ENCODE peak calls at places on chromosomes 12 and 14, in ten cellular contexts. N is heart left ventricle, K is neural progenitor cell, I is uterus, F is GM23338, M is cardiac muscle cell, X is foreskin fibroblast, A is Caco-2, S is HFF-Myc, W is A549. P is an unnamed sample.

GRCh38 chr14:76719664-76720063 is 41.6 kb upstream of the VASH1 start:
- DNase-seq in N (no peak), K (no peak), I (no peak), F (no peak), M (no peak), X (no peak), A (no peak), S (no peak), W (no peak), P (no peak)

GRCh38 chr12:71627438-71628002 is 36.1 kb downstream of the ZFC3H1 start:
- DNase-seq in N (no peak), K (no peak), I (no peak), F (no peak), M (no peak), X (no peak), A (no peak), S (no peak), W (no peak), P (no peak)

GRCh38 chr12:27516625-27517024 is 7.4 kb upstream of the PPFIBP1 start:
- DNase-seq in N (no peak), K (no peak), I (no peak), F (no peak), M (no peak), X (no peak), A (no peak), S (no peak), W (no peak), P (no peak)

GRCh38 chr12:57223191-57224165 is 6.0 kb upstream of the SHMT2 start:
- DNase-seq in N (no peak), K (no peak), I (no peak), F (no peak), M (no peak), X (no peak), A (no peak), S (no peak), W (no peak), P (no peak)

GRCh38 chr12:11967356-11968040 is 103.2 kb upstream of the BCL2L14 start:
- DNase-seq in N (no peak), K (no peak), I (no peak), F (no peak), M (no peak), X (no peak), A (no peak), S (no peak), W (no peak), P (no peak)

GRCh38 chr14:91270619-91271018 is 26.1 kb upstream of the GPR68 start:
- DNase-seq in N (peak), K (no peak), I (no peak), F (no peak), M (no peak), X (no peak), A (no peak), S (no peak), W (no peak), P (no peak)

GRCh38 chr14:32331227-32331597 is 2.1 kb downstream of the AKAP6 start:
- DNase-seq in N (no peak), K (peak), I (no peak), F (no peak), M (no peak), X (no peak), A (no peak), S (no peak), W (no peak), P (no peak)

GRCh38 chr12:28328967-28329366 is 138.7 kb downstream of the CCDC91 start:
- DNase-seq in N (no peak), K (no peak), I (no peak), F (no peak), M (no peak), X (no peak), A (no peak), S (no peak), W (no peak), P (no peak)

GRCh38 chr14:104971447-104972240 is 6.5 kb downstream of the AHNAK2 start:
- DNase-seq in N (peak), K (no peak), I (peak), F (no peak), M (no peak), X (no peak), A (no peak), S (no peak), W (no peak), P (no peak)

GRCh38 chr14:73477618-73478266 is 13.0 kb upstream of the RIOX1 start:
- DNase-seq in N (no peak), K (no peak), I (no peak), F (no peak), M (no peak), X (no peak), A (no peak), S (no peak), W (no peak), P (peak)

GRCh38 chr14:104157303-104157928 is 19.0 kb downstream of the KIF26A start:
- DNase-seq in N (no peak), K (peak), I (no peak), F (no peak), M (no peak), X (no peak), A (no peak), S (no peak), W (no peak), P (no peak)

GRCh38 chr12:47272412-47273190 is 192.8 kb upstream of the AMIGO2 start:
- DNase-seq in N (no peak), K (no peak), I (no peak), F (no peak), M (no peak), X (peak), A (no peak), S (no peak), W (no peak), P (peak)

GRCh38 chr14:95496690-95497241 is 19.7 kb downstream of the SYNE3 start:
- DNase-seq in N (no peak), K (no peak), I (peak), F (no peak), M (no peak), X (peak), A (no peak), S (peak), W (no peak), P (peak)

GRCh38 chr14:102616318-102616717 is 23.9 kb downstream of the RCOR1 start:
- DNase-seq in N (no peak), K (no peak), I (no peak), F (no peak), M (no peak), X (no peak), A (no peak), S (no peak), W (no peak), P (no peak)

GRCh38 chr12:116933101-116933500 is 22.4 kb downstream of the FBXW8 start:
- DNase-seq in N (no peak), K (no peak), I (no peak), F (no peak), M (no peak), X (no peak), A (no peak), S (no peak), W (no peak), P (no peak)

GRCh38 chr14:20799955-20800544 is 2.6 kb downstream of the RNASE1 start:
- DNase-seq in N (peak), K (peak), I (peak), F (peak), M (peak), X (no peak), A (peak), S (no peak), W (no peak), P (no peak)

GRCh38 chr14:96162741-96163140 is 41.9 kb upstream of the BDKRB2 start:
- DNase-seq in N (no peak), K (no peak), I (no peak), F (no peak), M (no peak), X (no peak), A (no peak), S (no peak), W (no peak), P (peak)

GRCh38 chr14:63564318-63564717 is 21.1 kb upstream of the PPP2R5E start:
- DNase-seq in N (no peak), K (no peak), I (no peak), F (no peak), M (no peak), X (peak), A (peak), S (no peak), W (no peak), P (peak)

GRCh38 chr12:27682534-27682933 is 13.7 kb upstream of the REP15 start:
- DNase-seq in N (no peak), K (no peak), I (no peak), F (no peak), M (no peak), X (peak), A (no peak), S (no peak), W (no peak), P (peak)

GRCh38 chr12:112350593-112351592 is 31.3 kb downstream of the HECTD4 start:
- DNase-seq in N (no peak), K (no peak), I (no peak), F (no peak), M (no peak), X (peak), A (no peak), S (no peak), W (no peak), P (peak)

GRCh38 chr12:11729008-11729407 is 79.5 kb downstream of the ETV6 start:
- DNase-seq in N (no peak), K (no peak), I (no peak), F (no peak), M (no peak), X (no peak), A (no peak), S (no peak), W (no peak), P (no peak)

GRCh38 chr14:53152909-53153701 is at the start of gene DDHD1:
- DNase-seq in N (peak), K (peak), I (peak), F (peak), M (peak), X (peak), A (peak), S (no peak), W (peak), P (peak)

GRCh38 chr14:24079521-24080141 is 8.3 kb downstream of the CPNE6 start:
- DNase-seq in N (peak), K (peak), I (no peak), F (peak), M (no peak), X (no peak), A (no peak), S (no peak), W (no peak), P (no peak)

GRCh38 chr14:73661872-73662271 is 17.1 kb downstream of the DNAL1 start:
- DNase-seq in N (no peak), K (no peak), I (no peak), F (no peak), M (no peak), X (peak), A (no peak), S (no peak), W (no peak), P (peak)

GRCh38 chr12:79298511-79298910 is 392.3 kb downstream of the PAWR start:
- DNase-seq in N (no peak), K (no peak), I (no peak), F (no peak), M (no peak), X (peak), A (no peak), S (no peak), W (no peak), P (no peak)

GRCh38 chr14:55610717-55611370 is 30.8 kb downstream of the KTN1 start:
- DNase-seq in N (no peak), K (no peak), I (no peak), F (peak), M (no peak), X (no peak), A (no peak), S (no peak), W (no peak), P (no peak)

GRCh38 chr12:2358986-2359658 is 306.3 kb downstream of the CACNA1C start:
- DNase-seq in N (no peak), K (no peak), I (no peak), F (no peak), M (no peak), X (no peak), A (no peak), S (no peak), W (no peak), P (no peak)

GRCh38 chr12:53756300-53757094 is 4.7 kb upstream of the CISTR start:
- DNase-seq in N (no peak), K (peak), I (no peak), F (peak), M (no peak), X (no peak), A (no peak), S (no peak), W (no peak), P (no peak)
- H3K4me3 ChIP-seq in N (no peak), K (peak), I (no peak), F (peak), M (no peak), X (no peak), A (no peak), S (no peak), W (peak), P (peak)

DNA sequence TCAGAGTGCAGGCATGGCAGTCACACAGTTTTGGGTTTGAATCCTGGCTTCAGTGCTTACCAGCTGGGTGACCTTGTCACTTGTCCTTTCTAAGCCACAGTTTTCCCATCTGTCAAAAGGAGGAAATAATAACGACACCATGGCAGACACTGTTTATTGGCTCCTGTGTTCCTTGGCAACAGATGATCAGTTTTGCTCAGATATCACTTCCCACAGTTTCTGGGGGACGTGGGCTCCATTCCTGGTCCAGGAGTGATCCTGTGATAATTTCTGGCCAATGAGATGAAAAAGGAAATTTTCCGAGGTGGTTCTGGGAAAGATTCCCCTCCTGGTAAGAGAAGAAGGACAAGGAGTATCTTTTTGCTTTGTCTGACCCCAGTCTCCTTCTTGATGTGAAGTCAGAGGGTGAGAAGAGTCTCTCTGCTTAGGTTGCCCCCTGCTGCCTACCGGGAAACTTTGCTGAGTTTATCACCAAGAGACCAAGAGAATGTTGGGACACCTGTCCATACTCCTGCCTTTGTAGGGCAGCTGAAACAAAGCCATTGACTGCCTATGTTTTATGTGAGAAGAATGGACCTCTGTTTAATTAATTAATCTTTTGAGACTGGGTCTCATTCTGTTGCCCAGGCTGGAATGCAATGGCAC is 178.9 kb upstream of the NRXN3 start:
- DNase-seq in N (no peak), K (peak), I (no peak), F (peak), M (peak), X (no peak), A (peak), S (no peak), W (no peak), P (no peak)
- TF ChIP-seq CTCF in N (peak), K (peak), I (no peak), F (peak), M (peak), X (no peak), A (no peak), S (peak), W (no peak), P (no peak)

GRCh38 chr12:105141320-105141918 is 33.9 kb downstream of the WASHC4 start:
- DNase-seq in N (no peak), K (no peak), I (no peak), F (no peak), M (no peak), X (no peak), A (no peak), S (no peak), W (no peak), P (no peak)
- H3K4me3 ChIP-seq in N (no peak), K (no peak), I (no peak), F (no peak), M (no peak), X (no peak), A (no peak), S (no peak), W (no peak), P (no peak)

GRCh38 chr12:127893875-127894635 is 372.9 kb upstream of the TMEM132C start:
- DNase-seq in N (no peak), K (peak), I (no peak), F (peak), M (peak), X (no peak), A (no peak), S (no peak), W (no peak), P (no peak)
- TF ChIP-seq CTCF in N (peak), K (peak), I (no peak), F (peak), M (no peak), X (peak), A (peak), S (peak), W (no peak), P (peak)

GRCh38 chr14:66496188-66496807 is 10.1 kb downstream of the CCDC196 start:
- DNase-seq in N (no peak), K (no peak), I (no peak), F (no peak), M (no peak), X (no peak), A (no peak), S (no peak), W (no peak), P (no peak)
- H3K4me3 ChIP-seq in N (peak), K (no peak), I (no peak), F (no peak), M (no peak), X (no peak), A (no peak), S (no peak), W (no peak), P (no peak)

DNA sequence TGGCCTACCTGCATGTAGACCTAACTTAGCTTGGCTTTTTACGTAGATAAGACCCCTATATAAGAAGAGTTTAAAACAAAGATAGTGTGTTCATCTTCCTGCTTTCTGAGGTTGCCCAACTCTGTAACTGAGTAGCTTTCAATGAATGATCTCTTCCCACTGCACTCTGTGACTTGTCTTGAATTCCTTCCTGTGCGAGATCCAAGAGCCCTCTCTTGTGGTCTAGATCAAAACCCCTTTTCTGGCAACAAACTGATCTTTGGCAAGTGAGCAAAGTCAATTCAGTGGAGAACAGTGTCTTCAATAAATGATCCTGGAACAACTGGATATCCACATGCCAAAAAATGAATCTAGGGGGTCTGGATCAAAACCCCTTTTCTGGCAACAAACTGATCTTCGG is 8.4 kb downstream of the CFAP54 start:
- DNase-seq in N (no peak), K (no peak), I (no peak), F (no peak), M (no peak), X (no peak), A (no peak), S (no peak), W (no peak), P (peak)
- TF ChIP-seq CTCF in N (no peak), K (no peak), I (no peak), F (no peak), M (no peak), X (no peak), A (no peak), S (no peak), W (no peak), P (no peak)

DNA sequence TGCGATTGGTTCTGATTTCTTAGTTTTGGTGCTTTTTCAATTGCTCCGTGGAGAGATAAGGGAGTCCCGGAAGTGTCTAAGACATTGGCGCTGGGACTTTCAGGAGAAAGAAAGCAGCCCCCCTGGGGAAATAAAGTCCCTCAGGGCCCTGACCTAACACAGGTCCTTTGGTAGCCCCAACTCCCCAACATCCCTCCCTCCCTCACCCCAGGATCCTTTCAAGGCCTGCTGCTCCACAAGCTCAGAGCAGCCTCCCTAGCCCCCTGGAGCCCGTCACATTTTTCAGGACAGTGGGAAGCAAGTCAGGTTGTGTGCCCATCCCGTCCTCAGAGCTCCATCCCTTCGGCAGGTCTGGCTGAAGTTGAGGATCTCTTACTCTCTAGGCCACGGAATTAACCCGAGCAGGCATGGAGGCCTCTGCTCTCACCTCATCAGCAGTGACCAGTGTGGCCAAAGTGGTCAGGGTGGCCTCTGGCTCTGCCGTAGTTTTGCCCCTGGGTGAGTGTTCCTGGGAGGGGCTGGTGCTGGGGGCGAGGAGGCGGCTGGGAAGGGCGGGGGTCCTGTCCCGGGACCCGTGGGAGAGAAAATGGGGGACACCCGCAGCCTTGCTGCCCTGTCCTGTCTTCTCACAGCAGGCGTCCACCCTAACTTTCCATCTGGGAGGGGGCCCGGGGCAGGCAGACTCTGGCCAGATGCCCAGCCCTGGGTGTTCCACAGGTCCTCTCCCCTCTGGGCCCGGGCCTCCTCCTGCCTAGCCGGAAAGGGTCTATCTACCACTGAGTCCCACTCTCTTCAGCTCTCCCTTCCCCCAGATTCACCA is 950 bp downstream of the IFI27 start:
- DNase-seq in N (no peak), K (no peak), I (no peak), F (no peak), M (no peak), X (no peak), A (no peak), S (no peak), W (no peak), P (no peak)
- H3K4me3 ChIP-seq in N (peak), K (no peak), I (peak), F (no peak), M (no peak), X (no peak), A (no peak), S (no peak), W (no peak), P (no peak)

GRCh38 chr14:43503508-43503907 is 1003.6 kb downstream of the FSCB start:
- DNase-seq in N (no peak), K (no peak), I (no peak), F (peak), M (no peak), X (no peak), A (no peak), S (no peak), W (no peak), P (no peak)
- TF ChIP-seq CTCF in N (no peak), K (peak), I (no peak), F (peak), M (no peak), X (no peak), A (peak), S (no peak), W (no peak), P (no peak)

DNA sequence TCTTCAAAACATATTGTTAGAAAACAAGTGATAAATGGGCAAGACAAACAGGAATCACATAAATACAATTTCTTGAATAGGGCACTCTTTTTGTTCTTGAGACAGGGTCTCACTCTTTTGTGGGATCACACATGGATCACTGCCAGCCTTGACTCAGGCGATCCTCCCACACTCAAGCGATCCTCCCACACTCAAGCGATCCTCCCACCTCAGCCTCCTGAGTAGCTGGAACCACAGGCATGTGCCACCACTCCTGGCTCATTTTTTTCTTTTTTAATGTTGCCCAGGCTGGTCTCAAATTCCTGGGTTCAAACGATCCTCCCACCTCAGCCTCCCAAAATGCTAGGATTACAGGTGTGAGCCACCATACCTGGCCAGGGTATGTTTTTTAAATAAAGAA is 57.4 kb downstream of the ATP2B1 start:
- DNase-seq in N (no peak), K (no peak), I (no peak), F (no peak), M (no peak), X (no peak), A (no peak), S (no peak), W (no peak), P (no peak)
- H3K4me3 ChIP-seq in N (no peak), K (no peak), I (no peak), F (no peak), M (no peak), X (no peak), A (no peak), S (no peak), W (no peak), P (no peak)

GRCh38 chr12:131452444-131452860 is 258.4 kb upstream of the SFSWAP start:
- DNase-seq in N (no peak), K (peak), I (no peak), F (peak), M (peak), X (no peak), A (peak), S (no peak), W (peak), P (no peak)
- TF ChIP-seq CTCF in N (peak), K (peak), I (no peak), F (peak), M (no peak), X (no peak), A (peak), S (no peak), W (peak), P (no peak)